ENCODE peak calls at places on chromosomes 11 and 22, in five cellular contexts. K is right atrium auricular region, W is GM23248, T is A673, X is heart left ventricle. S is an unnamed sample.

GRCh38 chr22:50250555-50251471 is at the start of gene HDAC10:
- DNase-seq in K (no peak), W (peak), T (peak), X (peak), S (peak)

GRCh38 chr11:132022718-132023117 is 652.3 kb downstream of the NTM start:
- DNase-seq in X (no peak), W (peak), K (no peak), T (peak), S (no peak)

GRCh38 chr11:23932485-23932898 is 564.4 kb upstream of the LUZP2 start:
- DNase-seq in T (no peak), W (peak), X (no peak), K (no peak), S (no peak)

GRCh38 chr22:49052023-49052538 is 775.6 kb downstream of the BRD1 start:
- DNase-seq in K (no peak), X (no peak), T (no peak), W (no peak), S (no peak)

GRCh38 chr11:122240621-122241020 is 124.6 kb upstream of the BLID start:
- DNase-seq in K (no peak), W (no peak), T (no peak), X (no peak), S (no peak)

GRCh38 chr11:102312656-102313055 is 4.6 kb upstream of the BIRC3 start:
- DNase-seq in T (no peak), W (peak), K (no peak), X (no peak), S (no peak)

GRCh38 chr22:46038516-46039430 is 61.8 kb upstream of the WNT7B start:
- DNase-seq in K (no peak), X (peak), W (no peak), T (no peak), S (peak)

GRCh38 chr11:8863838-8864237 is 47.2 kb upstream of the AKIP1 start:
- DNase-seq in T (no peak), W (peak), X (no peak), K (no peak), S (no peak)

GRCh38 chr11:107050126-107050525 is 31.9 kb upstream of the GUCY1A2 start:
- DNase-seq in K (no peak), T (no peak), X (no peak), W (no peak), S (no peak)

GRCh38 chr11:83112886-83113285 is 41.2 kb upstream of the RAB30 start:
- DNase-seq in X (no peak), K (no peak), W (no peak), T (no peak), S (no peak)

GRCh38 chr22:44019846-44020245 is 4.3 kb upstream of the PARVB start:
- DNase-seq in W (peak), T (no peak), K (no peak), X (peak), S (no peak)

GRCh38 chr11:102989379-102990047 is 34.0 kb upstream of the MMP13 start:
- DNase-seq in T (no peak), X (no peak), W (peak), K (no peak), S (no peak)

GRCh38 chr22:29784451-29785361 is 17.5 kb downstream of the UQCR10 start:
- DNase-seq in W (peak), X (no peak), K (no peak), T (no peak), S (peak)

GRCh38 chr11:33691051-33691864 is 9.4 kb downstream of the C11orf91 start:
- DNase-seq in T (no peak), W (peak), K (no peak), X (no peak), S (no peak)

GRCh38 chr22:44312766-44313165 is at the start of gene SHISAL1:
- DNase-seq in X (no peak), W (peak), T (no peak), K (no peak), S (no peak)

GRCh38 chr11:130247289-130247688 is 67.4 kb downstream of the ZBTB44 start:
- DNase-seq in X (no peak), W (no peak), T (no peak), K (no peak), S (no peak)

GRCh38 chr11:1755344-1756023 is 5.1 kb upstream of the IFITM10 start:
- DNase-seq in T (no peak), X (peak), K (no peak), W (no peak), S (peak)

GRCh38 chr11:117796456-117797428 is at the start of gene DSCAML1:
- DNase-seq in W (peak), X (no peak), T (peak), K (no peak), S (no peak)

GRCh38 chr22:48823941-48824340 is 1003.7 kb downstream of the BRD1 start:
- DNase-seq in W (no peak), X (no peak), K (no peak), T (no peak), S (no peak)

GRCh38 chr11:119359365-119360229 is 13.1 kb upstream of the MFRP start:
- DNase-seq in W (no peak), X (no peak), K (no peak), T (no peak), S (no peak)

GRCh38 chr11:5600374-5600851 is 4.0 kb downstream of the TRIM6 start:
- DNase-seq in W (peak), X (peak), T (peak), K (peak), S (peak)

GRCh38 chr22:39176673-39177455 is 24.4 kb upstream of the CBX7 start:
- DNase-seq in W (peak), K (no peak), X (no peak), T (no peak), S (no peak)
- H3K27ac ChIP-seq in W (no peak), K (peak), X (peak), T (no peak), S (peak)

GRCh38 chr22:41589260-41589600 is 410 bp downstream of the PMM1 start:
- DNase-seq in T (peak), W (peak), K (no peak), X (no peak), S (peak)

GRCh38 chr22:41589601-41590365 is at the start of gene PMM1:
- DNase-seq in W (peak), T (peak), X (peak), K (peak), S (peak)

GRCh38 chr22:41584881-41585280 is 4.8 kb downstream of the PMM1 start:
- DNase-seq in W (no peak), K (no peak), T (no peak), X (no peak), S (no peak)

GRCh38 chr22:41585898-41586297 is 3.7 kb downstream of the PMM1 start:
- DNase-seq in K (no peak), W (no peak), T (no peak), X (no peak), S (no peak)

GRCh38 chr22:41587347-41587723 is 2.3 kb downstream of the PMM1 start:
- DNase-seq in K (no peak), X (no peak), T (no peak), W (no peak), S (no peak)
- H3K4me3 ChIP-seq in K (no peak), X (no peak), T (no peak), W (no peak), S (no peak)

DNA sequence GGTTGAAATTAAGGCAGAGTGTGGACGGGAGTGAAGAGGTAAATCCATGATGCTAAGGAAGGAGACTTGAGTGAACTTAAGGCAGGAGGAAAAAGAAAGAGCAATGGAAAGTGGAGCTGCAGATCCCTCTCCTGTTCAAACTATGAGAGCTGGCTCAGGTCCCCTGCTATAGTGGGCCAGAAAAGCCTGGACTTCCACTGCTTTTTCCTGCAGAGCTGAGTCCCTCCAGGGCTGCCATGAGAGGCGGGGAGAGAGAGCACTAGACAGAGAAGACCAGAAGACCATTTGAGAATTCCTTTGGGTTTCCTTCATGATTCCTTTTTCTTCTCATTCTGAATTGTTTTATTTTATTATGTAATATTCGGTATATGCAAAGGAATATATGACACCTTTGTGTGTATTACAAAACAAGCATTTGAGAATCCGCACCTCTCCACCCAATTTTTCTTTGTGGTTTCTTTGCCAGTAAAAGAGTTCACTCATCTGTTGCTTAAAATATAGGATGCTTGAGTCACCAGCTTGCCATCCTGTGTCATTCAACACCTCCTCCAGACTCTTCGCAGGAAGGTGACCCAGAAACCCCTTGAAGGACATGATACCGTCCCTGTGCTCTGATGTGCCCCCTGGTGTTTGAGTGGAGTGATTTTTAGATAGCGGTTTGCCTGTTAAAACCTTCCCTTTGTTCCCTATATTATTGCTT is 24.4 kb downstream of the SREBF2 start:
- DNase-seq in W (peak), T (peak), X (peak), K (no peak), S (no peak)
- H3K27ac ChIP-seq in W (peak), T (peak), X (no peak), K (peak), S (peak)

GRCh38 chr11:30422828-30423648 is 100.1 kb downstream of the ARL14EP start:
- DNase-seq in K (no peak), T (no peak), W (no peak), X (no peak), S (no peak)

GRCh38 chr11:30423886-30424285 is 101.0 kb downstream of the ARL14EP start:
- DNase-seq in X (no peak), K (no peak), W (no peak), T (no peak), S (no peak)

GRCh38 chr11:30420233-30420787 is 97.4 kb downstream of the ARL14EP start:
- DNase-seq in K (no peak), X (no peak), W (no peak), T (no peak), S (no peak)

GRCh38 chr11:30424336-30424735 is 101.4 kb downstream of the ARL14EP start:
- DNase-seq in X (no peak), K (no peak), W (no peak), T (no peak), S (no peak)

GRCh38 chr11:30422389-30422788 is 99.5 kb downstream of the ARL14EP start:
- DNase-seq in X (no peak), T (peak), K (no peak), W (no peak), S (no peak)
- H3K4me3 ChIP-seq in X (no peak), T (no peak), K (no peak), W (no peak), S (no peak)

GRCh38 chr11:64834723-64835615 is 9.5 kb downstream of the CDC42BPG start:
- DNase-seq in W (peak), X (no peak), K (no peak), T (no peak), S (peak)
- H3K27ac ChIP-seq in W (no peak), X (no peak), K (no peak), T (no peak), S (no peak)

GRCh38 chr11:10728779-10729472 is 22.1 kb upstream of the CTR9 start:
- DNase-seq in K (no peak), W (peak), T (peak), X (no peak), S (no peak)
- H3K4me3 ChIP-seq in K (no peak), W (no peak), T (no peak), X (no peak), S (no peak)